ENCODE peak calls at places on chromosomes 1 and 21, in ten cellular contexts. One of them, this sample, is unnamed.
A peak's percentile ranks its signal among the peaks of the same experiment; 100 is the strongest.

GRCh38 chr1:111733183-111733995 is 5.8 kb downstream of the INKA2 start:
- DNase-seq in NCI-H748 treated with DMSO at 0.1 percent for 48 hours: no peak
- DNase-seq in HEK293T: no peak
- DNase-seq in NCI-H2171 treated with DMSO at 0.1 percent for 48 hours: peak; percentile 84
- DNase-seq in dermis microvascular lymphatic vessel endothelial cell: peak; percentile 83
- DNase-seq in activated CD4-positive, alpha-beta T cell treated with anti-CD3 and anti-CD28 coated beads, Interleukin-2, amount 50 U/mL, for 24 hours: no peak
- DNase-seq in osteocyte: peak; percentile 76
- DNase-seq in GM12891: no peak
- DNase-seq in fibroblast of lung: peak; percentile 96
- DNase-seq in mesenchymal stem cell: peak; percentile 99
- DNase-seq in this sample: no peak

GRCh38 chr1:118563969-118564951 is 379.2 kb upstream of the SPAG17 start:
- DNase-seq in NCI-H748 treated with DMSO at 0.1 percent for 48 hours: no peak
- DNase-seq in HEK293T: no peak
- DNase-seq in NCI-H2171 treated with DMSO at 0.1 percent for 48 hours: no peak
- DNase-seq in dermis microvascular lymphatic vessel endothelial cell: no peak
- DNase-seq in activated CD4-positive, alpha-beta T cell treated with anti-CD3 and anti-CD28 coated beads, Interleukin-2, amount 50 U/mL, for 24 hours: no peak
- DNase-seq in osteocyte: no peak
- DNase-seq in GM12891: no peak
- DNase-seq in fibroblast of lung: no peak
- DNase-seq in mesenchymal stem cell: peak; percentile 4
- DNase-seq in this sample: no peak

GRCh38 chr1:159826436-159827101 is at the start of gene SLAMF8:
- DNase-seq in NCI-H748 treated with DMSO at 0.1 percent for 48 hours: no peak
- DNase-seq in HEK293T: no peak
- DNase-seq in NCI-H2171 treated with DMSO at 0.1 percent for 48 hours: no peak
- DNase-seq in dermis microvascular lymphatic vessel endothelial cell: no peak
- DNase-seq in activated CD4-positive, alpha-beta T cell treated with anti-CD3 and anti-CD28 coated beads, Interleukin-2, amount 50 U/mL, for 24 hours: no peak
- DNase-seq in osteocyte: no peak
- DNase-seq in GM12891: no peak
- DNase-seq in fibroblast of lung: no peak
- DNase-seq in mesenchymal stem cell: no peak
- DNase-seq in this sample: peak; percentile 51

GRCh38 chr21:45631540-45631939 is 12.0 kb upstream of the PCBP3 start:
- DNase-seq in NCI-H748 treated with DMSO at 0.1 percent for 48 hours: no peak
- DNase-seq in HEK293T: no peak
- DNase-seq in NCI-H2171 treated with DMSO at 0.1 percent for 48 hours: no peak
- DNase-seq in dermis microvascular lymphatic vessel endothelial cell: no peak
- DNase-seq in activated CD4-positive, alpha-beta T cell treated with anti-CD3 and anti-CD28 coated beads, Interleukin-2, amount 50 U/mL, for 24 hours: no peak
- DNase-seq in osteocyte: peak; percentile 74
- DNase-seq in GM12891: no peak
- DNase-seq in fibroblast of lung: no peak
- DNase-seq in mesenchymal stem cell: no peak
- DNase-seq in this sample: no peak

GRCh38 chr1:182527680-182528079 is 61.4 kb downstream of the RNASEL start:
- DNase-seq in NCI-H748 treated with DMSO at 0.1 percent for 48 hours: no peak
- DNase-seq in HEK293T: no peak
- DNase-seq in NCI-H2171 treated with DMSO at 0.1 percent for 48 hours: no peak
- DNase-seq in dermis microvascular lymphatic vessel endothelial cell: no peak
- DNase-seq in activated CD4-positive, alpha-beta T cell treated with anti-CD3 and anti-CD28 coated beads, Interleukin-2, amount 50 U/mL, for 24 hours: no peak
- DNase-seq in osteocyte: no peak
- DNase-seq in GM12891: no peak
- DNase-seq in fibroblast of lung: no peak
- DNase-seq in mesenchymal stem cell: no peak
- DNase-seq in this sample: no peak

GRCh38 chr1:89198081-89198480 is 661 bp downstream of the GBP4 start:
- DNase-seq in NCI-H748 treated with DMSO at 0.1 percent for 48 hours: no peak
- DNase-seq in HEK293T: no peak
- DNase-seq in NCI-H2171 treated with DMSO at 0.1 percent for 48 hours: no peak
- DNase-seq in dermis microvascular lymphatic vessel endothelial cell: no peak
- DNase-seq in activated CD4-positive, alpha-beta T cell treated with anti-CD3 and anti-CD28 coated beads, Interleukin-2, amount 50 U/mL, for 24 hours: no peak
- DNase-seq in osteocyte: no peak
- DNase-seq in GM12891: no peak
- DNase-seq in fibroblast of lung: no peak
- DNase-seq in mesenchymal stem cell: no peak
- DNase-seq in this sample: no peak

GRCh38 chr1:157144509-157144908 is 6.3 kb upstream of the ETV3 start:
- DNase-seq in NCI-H748 treated with DMSO at 0.1 percent for 48 hours: no peak
- DNase-seq in HEK293T: no peak
- DNase-seq in NCI-H2171 treated with DMSO at 0.1 percent for 48 hours: no peak
- DNase-seq in dermis microvascular lymphatic vessel endothelial cell: no peak
- DNase-seq in activated CD4-positive, alpha-beta T cell treated with anti-CD3 and anti-CD28 coated beads, Interleukin-2, amount 50 U/mL, for 24 hours: no peak
- DNase-seq in osteocyte: no peak
- DNase-seq in GM12891: no peak
- DNase-seq in fibroblast of lung: no peak
- DNase-seq in mesenchymal stem cell: no peak
- DNase-seq in this sample: no peak

GRCh38 chr1:24752305-24752704 is 7.1 kb downstream of the CLIC4 start:
- DNase-seq in NCI-H748 treated with DMSO at 0.1 percent for 48 hours: no peak
- DNase-seq in HEK293T: no peak
- DNase-seq in NCI-H2171 treated with DMSO at 0.1 percent for 48 hours: no peak
- DNase-seq in dermis microvascular lymphatic vessel endothelial cell: no peak
- DNase-seq in activated CD4-positive, alpha-beta T cell treated with anti-CD3 and anti-CD28 coated beads, Interleukin-2, amount 50 U/mL, for 24 hours: no peak
- DNase-seq in osteocyte: peak; percentile 32
- DNase-seq in GM12891: no peak
- DNase-seq in fibroblast of lung: no peak
- DNase-seq in mesenchymal stem cell: no peak
- DNase-seq in this sample: no peak

GRCh38 chr21:34813266-34813886 is 144.6 kb downstream of the CLIC6 start:
- DNase-seq in NCI-H748 treated with DMSO at 0.1 percent for 48 hours: no peak
- DNase-seq in HEK293T: no peak
- DNase-seq in NCI-H2171 treated with DMSO at 0.1 percent for 48 hours: no peak
- DNase-seq in dermis microvascular lymphatic vessel endothelial cell: no peak
- DNase-seq in activated CD4-positive, alpha-beta T cell treated with anti-CD3 and anti-CD28 coated beads, Interleukin-2, amount 50 U/mL, for 24 hours: no peak
- DNase-seq in osteocyte: no peak
- DNase-seq in GM12891: no peak
- DNase-seq in fibroblast of lung: peak; percentile 86
- DNase-seq in mesenchymal stem cell: peak; percentile 86
- DNase-seq in this sample: no peak

GRCh38 chr1:44500181-44501021 is 95.3 kb downstream of the RNF220 start:
- DNase-seq in NCI-H748 treated with DMSO at 0.1 percent for 48 hours: no peak
- DNase-seq in HEK293T: no peak
- DNase-seq in NCI-H2171 treated with DMSO at 0.1 percent for 48 hours: no peak
- DNase-seq in dermis microvascular lymphatic vessel endothelial cell: peak; percentile 71
- DNase-seq in activated CD4-positive, alpha-beta T cell treated with anti-CD3 and anti-CD28 coated beads, Interleukin-2, amount 50 U/mL, for 24 hours: no peak
- DNase-seq in osteocyte: no peak
- DNase-seq in GM12891: no peak
- DNase-seq in fibroblast of lung: peak; percentile 23
- DNase-seq in mesenchymal stem cell: peak; percentile 30
- DNase-seq in this sample: no peak

GRCh38 chr21:44083631-44084291 is 23.4 kb upstream of the PWP2 start:
- DNase-seq in NCI-H748 treated with DMSO at 0.1 percent for 48 hours: no peak
- DNase-seq in HEK293T: no peak
- DNase-seq in NCI-H2171 treated with DMSO at 0.1 percent for 48 hours: no peak
- DNase-seq in dermis microvascular lymphatic vessel endothelial cell: peak; percentile 88
- DNase-seq in activated CD4-positive, alpha-beta T cell treated with anti-CD3 and anti-CD28 coated beads, Interleukin-2, amount 50 U/mL, for 24 hours: peak; percentile 28
- DNase-seq in osteocyte: no peak
- DNase-seq in GM12891: no peak
- DNase-seq in fibroblast of lung: no peak
- DNase-seq in mesenchymal stem cell: no peak
- DNase-seq in this sample: peak; percentile 83

GRCh38 chr1:234963904-234964702 is 164.5 kb downstream of the TOMM20 start:
- DNase-seq in NCI-H748 treated with DMSO at 0.1 percent for 48 hours: no peak
- DNase-seq in HEK293T: no peak
- DNase-seq in NCI-H2171 treated with DMSO at 0.1 percent for 48 hours: no peak
- DNase-seq in dermis microvascular lymphatic vessel endothelial cell: no peak
- DNase-seq in activated CD4-positive, alpha-beta T cell treated with anti-CD3 and anti-CD28 coated beads, Interleukin-2, amount 50 U/mL, for 24 hours: no peak
- DNase-seq in osteocyte: no peak
- DNase-seq in GM12891: no peak
- DNase-seq in fibroblast of lung: peak; percentile 60
- DNase-seq in mesenchymal stem cell: no peak
- DNase-seq in this sample: no peak

GRCh38 chr1:161209790-161210409 is 5.2 kb upstream of the FCER1G start:
- DNase-seq in NCI-H748 treated with DMSO at 0.1 percent for 48 hours: peak; percentile 47
- DNase-seq in HEK293T: peak; percentile 89
- DNase-seq in NCI-H2171 treated with DMSO at 0.1 percent for 48 hours: peak; percentile 54
- DNase-seq in dermis microvascular lymphatic vessel endothelial cell: peak; percentile 73
- DNase-seq in activated CD4-positive, alpha-beta T cell treated with anti-CD3 and anti-CD28 coated beads, Interleukin-2, amount 50 U/mL, for 24 hours: peak; percentile 37
- DNase-seq in osteocyte: no peak
- DNase-seq in GM12891: peak; percentile 50
- DNase-seq in fibroblast of lung: peak; percentile 70
- DNase-seq in mesenchymal stem cell: peak; percentile 81
- DNase-seq in this sample: peak; percentile 75

GRCh38 chr1:66172272-66172671 is 361.7 kb upstream of the SGIP1 start:
- DNase-seq in NCI-H748 treated with DMSO at 0.1 percent for 48 hours: no peak
- DNase-seq in HEK293T: no peak
- DNase-seq in NCI-H2171 treated with DMSO at 0.1 percent for 48 hours: no peak
- DNase-seq in dermis microvascular lymphatic vessel endothelial cell: no peak
- DNase-seq in activated CD4-positive, alpha-beta T cell treated with anti-CD3 and anti-CD28 coated beads, Interleukin-2, amount 50 U/mL, for 24 hours: no peak
- DNase-seq in osteocyte: no peak
- DNase-seq in GM12891: no peak
- DNase-seq in fibroblast of lung: no peak
- DNase-seq in mesenchymal stem cell: no peak
- DNase-seq in this sample: no peak

This sample was measured in CD8-positive, alpha-beta memory T cell.